ENCODE peak calls at places on chromosomes 4 and X, in ten cellular contexts. E, Y, G, L, M, R, T, D, Z and V are unnamed samples.

GRCh38 chr4:121675715-121676114 is 21.1 kb downstream of the ANXA5 start:
- DNase-seq in T (peak; percentile 48), G (no peak), Z (no peak), Y (peak; percentile 63), R (no peak), E (no peak), D (no peak), L (no peak), M (no peak), V (no peak)

GRCh38 chr4:14294611-14295010 is 667.1 kb upstream of the BOD1L1 start:
- DNase-seq in Y (no peak), E (no peak), D (no peak), M (no peak), R (no peak), Z (no peak), L (no peak), T (no peak), G (no peak), V (no peak)

GRCh38 chr4:34193451-34194154 is 2050.7 kb downstream of the ARAP2 start:
- DNase-seq in Y (peak; percentile 51), E (no peak), D (no peak), Z (no peak), G (no peak), L (no peak), R (no peak), M (no peak), T (no peak), V (no peak)

GRCh38 chrX:39779952-39780783 is 317.6 kb downstream of the BCOR start:
- DNase-seq in G (no peak), R (no peak), Z (no peak), T (peak; percentile 86), D (no peak), Y (no peak), E (no peak), M (no peak), L (no peak), V (no peak)

GRCh38 chr4:127203561-127204260 is 429.0 kb upstream of the INTU start:
- DNase-seq in T (no peak), R (no peak), Z (no peak), G (no peak), Y (peak; percentile 25), M (no peak), D (no peak), E (no peak), L (no peak), V (peak; percentile 3)

GRCh38 chrX:46216406-46216805 is 328.8 kb downstream of the ZNF674 start:
- DNase-seq in M (no peak), D (no peak), T (no peak), L (no peak), Z (no peak), E (no peak), R (no peak), G (no peak), Y (no peak), V (no peak)

GRCh38 chrX:122268353-122268752 is 915.7 kb upstream of the GRIA3 start:
- DNase-seq in M (no peak), Z (no peak), G (no peak), T (no peak), D (no peak), E (no peak), R (no peak), Y (no peak), L (no peak), V (no peak)

GRCh38 chr4:8035371-8035780 is 95.7 kb upstream of the AFAP1 start:
- DNase-seq in R (peak; percentile 20), T (no peak), L (no peak), G (no peak), E (no peak), Z (no peak), D (no peak), M (peak; percentile 10), Y (peak; percentile 76), V (peak; percentile 51)

GRCh38 chr4:83725076-83726074 is 189.5 kb downstream of the GPAT3 start:
- DNase-seq in T (no peak), L (no peak), Y (no peak), E (no peak), D (no peak), Z (no peak), G (no peak), M (no peak), R (no peak), V (no peak)

GRCh38 chrX:68983004-68983857 is 154.4 kb downstream of the EFNB1 start:
- DNase-seq in G (no peak), M (no peak), Z (no peak), Y (no peak), D (no peak), T (peak; percentile 42), E (no peak), R (no peak), L (no peak), V (no peak)

GRCh38 chrX:19926095-19926494 is 38.7 kb upstream of the SH3KBP1 start:
- DNase-seq in M (no peak), R (no peak), Z (no peak), Y (no peak), T (no peak), D (no peak), E (no peak), G (no peak), L (no peak), V (no peak)

GRCh38 chrX:54178100-54178940 is 4.7 kb downstream of the FAM120C start:
- DNase-seq in T (no peak), Y (peak; percentile 81), Z (no peak), G (no peak), M (no peak), R (no peak), E (no peak), D (no peak), L (no peak), V (peak; percentile 25)

GRCh38 chr4:186151499-186151898 is 39.9 kb upstream of the CYP4V2 start:
- DNase-seq in G (no peak), E (no peak), Y (no peak), L (no peak), M (no peak), Z (no peak), D (no peak), T (no peak), R (no peak), V (no peak)

GRCh38 chrX:102651242-102651967 is at the start of gene GPRASP1:
- DNase-seq in R (peak; percentile 62), D (peak; percentile 57), L (peak; percentile 11), G (peak; percentile 13), T (peak; percentile 83), E (no peak), Y (peak; percentile 41), M (peak; percentile 9), Z (peak; percentile 63), V (no peak)

GRCh38 chr4:169137555-169137920 is 127.5 kb upstream of the CBR4 start:
- DNase-seq in G (no peak), E (no peak), Y (no peak), R (no peak), D (no peak), M (no peak), L (no peak), T (no peak), Z (no peak), V (no peak)

GRCh38 chrX:115696939-115697338 is 136.0 kb downstream of the PLS3 start:
- DNase-seq in D (no peak), Y (no peak), G (no peak), T (no peak), L (no peak), M (no peak), R (no peak), Z (no peak), E (no peak), V (no peak)